ENCODE peak calls at places on chromosomes 11 and 22, in five cellular contexts. P is A549, Z is stomach, H is IMR-90, G is cardiac muscle cell. C is an unnamed sample. For H3K4me1, the result is how much of the 10 kb centered on the place peaks cover.

GRCh38 chr11:34978236-34979191 is 62.1 kb downstream of the PDHX start:
- DNase-seq in Z (no peak), P (no peak), G (peak), H (no peak), C (no peak)

GRCh38 chr11:114057605-114058004 is 1.9 kb upstream of the ZBTB16 start:
- DNase-seq in P (no peak), H (no peak), G (no peak), Z (no peak), C (no peak)

GRCh38 chr11:1162498-1163311 is 5.0 kb downstream of the MUC5AC start:
- DNase-seq in G (no peak), P (no peak), H (no peak), Z (peak), C (no peak)

GRCh38 chr22:46239261-46240048 is 10.6 kb downstream of the CDPF1 start:
- DNase-seq in G (no peak), H (no peak), P (no peak), Z (no peak), C (no peak)

GRCh38 chr11:132022718-132023117 is 652.3 kb downstream of the NTM start:
- DNase-seq in P (no peak), G (no peak), H (peak), Z (no peak), C (no peak)

GRCh38 chr22:49021926-49022815 is 805.5 kb downstream of the BRD1 start:
- DNase-seq in Z (no peak), P (no peak), H (no peak), G (no peak), C (no peak)

GRCh38 chr11:66221726-66222236 is 46.7 kb upstream of the RAB1B start:
- DNase-seq in H (peak), P (peak), Z (no peak), G (no peak), C (no peak)

GRCh38 chr11:118610220-118610772 is 2.9 kb downstream of the PHLDB1 start:
- DNase-seq in H (no peak), G (no peak), Z (peak), P (no peak), C (peak)

GRCh38 chr22:20131856-20132685 is 467 bp downstream of the ZDHHC8 start:
- DNase-seq in P (no peak), H (no peak), Z (peak), G (no peak), C (peak)

GRCh38 chr11:120337133-120337895 is 1.1 kb downstream of the ARHGEF12 start:
- DNase-seq in Z (no peak), P (no peak), G (peak), H (no peak), C (peak)

GRCh38 chr11:114353448-114353847 is 46.9 kb downstream of the C11orf71 start:
- DNase-seq in Z (no peak), H (peak), G (no peak), P (no peak), C (no peak)

GRCh38 chr11:63667993-63668392 is 3.2 kb downstream of the ATL3 start:
- DNase-seq in H (peak), P (peak), Z (no peak), G (no peak), C (no peak)

GRCh38 chr22:17581056-17581455 is 17.8 kb downstream of the SLC25A18 start:
- DNase-seq in Z (no peak), G (no peak), P (no peak), H (no peak), C (peak)

GRCh38 chr11:10906521-10906920 is 48.7 kb upstream of the ZBED5 start:
- DNase-seq in H (peak), Z (no peak), G (no peak), P (peak), C (no peak)

GRCh38 chr22:25775501-25775900 is 33.5 kb downstream of the MYO18B start:
- DNase-seq in Z (no peak), P (no peak), G (no peak), H (peak), C (no peak)

GRCh38 chr22:47192651-47193437 is 430.4 kb downstream of the TBC1D22A start:
- DNase-seq in Z (peak), P (peak), H (no peak), G (no peak), C (peak)

GRCh38 chr11:43942651-43943356 is 367 bp downstream of the C11orf96 start:
- DNase-seq in Z (no peak), H (peak), G (peak), P (peak), C (no peak)

GRCh38 chr11:123678246-123678645 is 23.8 kb upstream of the SCN3B start:
- DNase-seq in G (no peak), P (no peak), Z (no peak), H (no peak), C (no peak)

GRCh38 chr11:126346586-126346940 is 8.9 kb upstream of the ST3GAL4 start:
- DNase-seq in Z (no peak), G (no peak), H (no peak), P (no peak), C (no peak)

GRCh38 chr11:57567512-57568329 is at the start of gene UBE2L6:
- DNase-seq in P (peak), G (peak), Z (peak), H (no peak), C (peak)

GRCh38 chr11:72039108-72039850 is 40.6 kb downstream of the IL18BP start:
- DNase-seq in P (no peak), Z (peak), G (peak), H (peak), C (peak)

GRCh38 chr11:3074912-3075589 is 17.8 kb upstream of the CARS1 start:
- DNase-seq in G (no peak), Z (no peak), P (no peak), H (no peak), C (no peak)

GRCh38 chr22:34490911-34491310 is 570.6 kb upstream of the LARGE1 start:
- DNase-seq in P (no peak), H (no peak), Z (no peak), G (no peak), C (no peak)

GRCh38 chr11:73426184-73426845 is 50.1 kb downstream of the RELT start:
- DNase-seq in H (peak), Z (no peak), G (peak), P (no peak), C (no peak)

GRCh38 chr11:86978756-86979608 is 23.8 kb upstream of the FZD4 start:
- DNase-seq in G (peak), Z (no peak), H (peak), P (peak), C (peak)

GRCh38 chr11:75986966-75987365 is 172.0 kb downstream of the UVRAG start:
- DNase-seq in H (no peak), Z (no peak), P (no peak), G (peak), C (no peak)

GRCh38 chr11:122672892-122673291 is 17.4 kb downstream of the UBASH3B start:
- DNase-seq in H (no peak), G (no peak), P (no peak), Z (no peak), C (no peak)

GRCh38 chr11:36241512-36241911 is 47.7 kb downstream of the COMMD9 start:
- DNase-seq in H (no peak), P (no peak), Z (no peak), G (no peak), C (no peak)

GRCh38 chr22:49292909-49293308 is 534.8 kb downstream of the BRD1 start:
- DNase-seq in Z (no peak), P (no peak), H (no peak), G (no peak), C (no peak)

GRCh38 chr11:12233602-12233925 is 123.2 kb downstream of the MICAL2 start:
- DNase-seq in P (no peak), H (no peak), G (no peak), Z (no peak), C (no peak)

GRCh38 chr22:39594411-39594810 is 23.9 kb downstream of the CACNA1I start:
- DNase-seq in P (no peak), G (no peak), H (no peak), Z (no peak), C (no peak)

GRCh38 chr11:118135051-118135795 is 17.4 kb downstream of the SCN4B start:
- DNase-seq in Z (no peak), P (no peak), H (no peak), G (no peak), C (no peak)

GRCh38 chr22:47195676-47196492 is 433.4 kb downstream of the TBC1D22A start:
- DNase-seq in G (no peak), P (no peak), Z (peak), H (no peak), C (no peak)

GRCh38 chr11:35747638-35748037 is 85.1 kb downstream of the TRIM44 start:
- DNase-seq in H (no peak), G (no peak), Z (no peak), P (no peak), C (no peak)

GRCh38 chr22:24426859-24427499 is 420 bp upstream of the ADORA2A start:
- DNase-seq in G (no peak), P (no peak), H (no peak), Z (no peak), C (no peak)

GRCh38 chr22:19360300-19360792 is 68.8 kb upstream of the CLTCL1 start:
- DNase-seq in G (no peak), P (no peak), Z (no peak), H (no peak), C (no peak)

DNA sequence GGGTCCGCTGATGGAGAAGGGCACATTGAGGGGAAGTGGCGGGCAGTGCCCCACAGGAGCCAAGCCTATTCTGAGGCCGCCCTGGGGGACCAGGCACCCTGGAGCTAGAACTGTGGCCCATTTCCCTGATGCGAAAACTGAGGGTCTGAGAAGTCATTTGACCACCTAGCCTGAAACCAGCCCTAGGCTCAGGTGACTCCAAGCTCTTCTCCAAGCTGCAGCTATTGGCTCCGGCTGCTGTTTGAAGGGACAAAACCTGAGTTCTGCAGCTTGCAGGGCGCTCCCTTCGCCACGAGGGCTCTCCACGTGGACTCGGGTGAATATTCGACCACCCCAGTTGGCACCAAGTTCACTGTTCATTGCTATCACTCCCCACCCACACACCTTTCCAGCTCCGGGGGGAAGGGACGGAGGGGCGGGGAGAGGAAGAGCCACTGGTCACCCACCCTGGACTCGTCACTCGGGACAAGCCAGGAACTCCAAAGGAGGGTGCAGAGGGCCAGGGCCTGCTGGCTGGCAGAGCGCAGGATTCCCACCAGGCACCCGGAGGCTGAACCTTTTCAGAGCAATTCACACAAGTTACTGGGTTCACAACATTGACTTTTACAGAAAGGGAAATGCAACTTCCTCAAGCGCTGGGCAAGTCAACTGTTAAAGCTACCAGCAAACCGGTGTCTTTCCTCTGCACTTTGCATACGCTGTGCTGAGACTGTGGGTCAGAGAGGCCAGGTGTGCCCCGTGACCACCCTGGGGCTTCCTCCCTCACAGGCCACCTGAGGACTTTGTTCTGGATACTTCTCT is 1.1 kb upstream of the RAC2 start:
- DNase-seq in P (no peak), H (no peak), Z (no peak), G (no peak), C (peak)
- H3K4me3 ChIP-seq in P (no peak), H (no peak), Z (no peak), G (no peak), C (no peak)

GRCh38 chr22:38292694-38293093 is 19.9 kb upstream of the TMEM184B start:
- DNase-seq in H (no peak), Z (no peak), P (no peak), G (no peak), C (no peak)
- H3K4me1 ChIP-seq in H (under half), Z (under half), P (under half), G (under half), C (under half)

DNA sequence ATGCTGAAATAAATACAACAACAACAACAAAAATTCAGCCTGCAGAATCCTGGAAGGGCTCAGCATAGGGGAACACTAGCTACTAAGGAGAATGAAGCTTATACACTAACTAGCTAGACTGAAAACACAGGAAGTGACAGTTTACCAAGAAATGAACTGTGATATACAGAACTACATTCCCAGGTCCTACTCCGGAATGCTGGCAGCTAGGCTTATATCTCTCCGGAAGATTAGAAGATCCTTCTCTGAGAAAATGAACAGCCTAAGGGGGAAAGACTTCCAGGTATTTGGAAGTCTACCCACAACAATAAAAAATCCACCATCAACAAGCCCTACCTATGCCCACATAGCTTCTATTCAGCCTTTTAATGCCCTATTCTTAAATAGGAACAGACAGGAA is 31.0 kb downstream of the CCDC34 start:
- DNase-seq in G (no peak), P (no peak), H (peak), Z (no peak), C (no peak)
- H3K4me3 ChIP-seq in G (no peak), P (no peak), H (no peak), Z (no peak), C (no peak)

GRCh38 chr22:23199159-23199558 is 18.9 kb downstream of the BCR start:
- DNase-seq in G (no peak), P (no peak), H (peak), Z (no peak), C (no peak)
- H3K4me1 ChIP-seq in G (under half), P (under half), H (under half), Z (half or more), C (under half)

GRCh38 chr11:17743808-17744119 is 9.2 kb downstream of the KCNC1 start:
- DNase-seq in Z (no peak), P (no peak), H (peak), G (no peak), C (peak)

GRCh38 chr11:17740649-17741235 is 6.2 kb downstream of the KCNC1 start:
- DNase-seq in G (no peak), Z (no peak), P (no peak), H (no peak), C (no peak)

GRCh38 chr11:17743026-17743807 is 8.6 kb downstream of the KCNC1 start:
- DNase-seq in H (no peak), G (no peak), P (no peak), Z (no peak), C (peak)

GRCh38 chr11:17741487-17741886 is 6.9 kb downstream of the KCNC1 start:
- DNase-seq in H (no peak), P (no peak), G (no peak), Z (no peak), C (no peak)

DNA sequence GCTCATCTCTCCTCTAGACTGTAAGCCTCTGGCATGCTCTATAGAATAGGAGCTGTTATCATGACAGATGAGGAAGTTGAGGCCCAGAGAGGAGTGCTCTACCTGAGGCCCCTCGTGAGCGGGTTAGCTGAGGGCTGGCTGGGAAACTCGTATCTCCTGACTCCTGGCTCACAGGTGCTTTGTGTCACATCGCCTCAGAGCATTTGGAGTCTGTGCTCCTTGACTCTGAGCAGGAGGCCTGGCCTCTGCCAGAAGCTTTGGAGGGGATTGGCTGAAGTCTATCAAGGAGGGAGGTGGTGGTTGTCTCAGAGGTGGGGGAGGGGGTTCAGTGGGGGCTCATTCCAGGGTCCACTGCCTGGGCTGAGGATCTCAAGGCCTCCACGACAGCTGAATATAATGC is 7.4 kb downstream of the KCNC1 start:
- DNase-seq in G (no peak), H (no peak), P (no peak), Z (no peak), C (no peak)
- H3K4me3 ChIP-seq in G (no peak), H (no peak), P (no peak), Z (no peak), C (no peak)

GRCh38 chr11:62560566-62561103 is 13.1 kb downstream of the EEF1G start:
- DNase-seq in H (peak), P (peak), Z (peak), G (peak), C (peak)
- H3K4me1 ChIP-seq in H (under half), P (half or more), Z (half or more), G (under half), C (under half)

DNA sequence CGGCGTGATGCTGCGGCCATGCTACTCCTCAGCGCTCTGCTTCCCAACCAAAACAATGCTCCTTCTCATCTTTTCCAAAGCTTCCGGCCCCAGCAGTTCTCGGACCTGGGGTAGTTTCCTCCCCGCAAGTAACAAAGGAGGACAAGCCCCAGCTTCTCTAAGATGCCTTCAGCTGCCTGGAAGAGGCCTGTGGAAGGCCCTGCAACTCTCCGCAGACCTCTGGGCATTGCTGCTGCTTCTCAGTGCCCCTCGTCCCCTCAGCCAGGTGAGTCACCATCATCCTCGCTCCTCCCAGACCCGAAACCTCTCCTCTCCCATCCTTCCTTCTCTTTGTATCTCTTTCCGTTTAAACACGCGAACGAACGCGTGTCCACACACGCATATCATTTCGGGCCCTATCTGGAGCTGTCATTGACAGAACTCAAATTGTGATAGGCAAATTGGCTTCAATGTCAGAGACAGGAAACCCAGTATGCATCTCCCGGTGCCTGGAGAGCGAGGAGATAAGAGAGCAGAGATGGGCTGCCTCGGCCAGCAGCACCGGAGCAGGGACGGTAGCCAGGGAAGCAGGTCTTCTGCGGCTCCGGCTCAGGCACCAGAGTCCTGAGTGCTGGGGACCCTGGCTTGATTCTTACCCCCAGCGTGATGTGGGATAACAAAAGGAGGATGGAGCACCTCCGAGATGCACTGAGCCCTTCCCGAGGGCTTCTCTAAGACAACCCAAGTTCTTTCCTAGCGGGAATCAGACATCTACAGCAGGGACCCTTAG is 22.0 kb upstream of the JAM3 start:
- DNase-seq in G (no peak), H (no peak), P (no peak), Z (no peak), C (no peak)
- H3K4me3 ChIP-seq in G (no peak), H (no peak), P (no peak), Z (no peak), C (no peak)

DNA sequence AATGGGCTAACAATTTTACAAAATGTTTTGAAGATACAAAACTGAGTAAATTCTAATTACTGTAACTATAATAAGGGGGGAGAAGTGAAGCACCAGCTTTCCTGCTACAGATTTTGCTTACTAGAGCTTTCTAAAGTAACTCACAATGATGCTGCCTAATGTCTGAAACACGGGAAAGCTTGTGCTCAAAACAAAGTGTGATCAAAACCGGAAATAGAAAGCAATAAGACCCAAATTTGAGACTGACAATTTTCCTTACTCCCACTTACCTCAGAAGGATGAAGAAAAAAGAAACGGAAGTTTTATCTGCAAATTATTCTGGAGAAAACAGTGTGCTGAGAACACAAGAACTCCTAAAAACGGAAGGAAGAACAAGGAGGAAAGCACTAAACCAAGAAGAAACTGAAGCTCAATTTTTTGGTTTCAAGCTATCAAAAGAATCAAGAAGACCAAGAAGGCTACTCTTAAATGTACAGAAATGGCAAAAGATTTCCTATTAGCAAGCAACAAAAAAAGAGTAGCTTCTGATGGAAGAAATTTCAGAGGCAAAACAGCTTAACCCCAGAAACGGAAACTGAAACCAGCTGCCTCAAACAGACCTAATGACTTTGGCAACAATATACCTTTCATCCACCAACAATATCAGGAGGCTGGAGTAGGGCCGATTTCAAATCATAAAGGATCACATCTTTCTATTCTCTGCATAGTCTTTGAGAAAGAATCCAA is 33.4 kb downstream of the AMBRA1 start:
- DNase-seq in H (peak), P (no peak), Z (no peak), G (no peak), C (peak)
- H3K4me1 ChIP-seq in H (under half), P (half or more), Z (half or more), G (under half), C (under half)